ENCODE peak calls at places on chromosomes 11 and 22, in eight cellular contexts. W, X, B, G, N, C, K and I are unnamed samples.

GRCh38 chr11:46391578-46392420 is at the start of gene CHRM4:
- DNase-seq in W (no peak), X (no peak), B (no peak), G (no peak), N (no peak), C (no peak), K (peak; percentile 53), I (no peak)

GRCh38 chr11:128328955-128329551 is 258.3 kb downstream of the ETS1 start:
- DNase-seq in W (no peak), X (peak; percentile 61), B (no peak), G (no peak), N (no peak), C (no peak), K (no peak), I (no peak)

GRCh38 chr22:43894122-43894521 is 2.3 kb upstream of the PNPLA5 start:
- DNase-seq in W (no peak), X (no peak), B (no peak), G (no peak), N (no peak), C (no peak), K (no peak), I (no peak)

GRCh38 chr11:62452261-62452660 is 33.4 kb downstream of the SCGB1A1 start:
- DNase-seq in W (no peak), X (no peak), B (no peak), G (no peak), N (no peak), C (no peak), K (no peak), I (no peak)

GRCh38 chr11:119935341-119935925 is 202.5 kb downstream of the TRIM29 start:
- DNase-seq in W (no peak), X (no peak), B (no peak), G (no peak), N (no peak), C (peak; percentile 61), K (no peak), I (no peak)

GRCh38 chr11:69372589-69373250 is 78.8 kb downstream of the MYEOV start:
- DNase-seq in W (no peak), X (no peak), B (no peak), G (peak; percentile 4), N (peak; percentile 33), C (no peak), K (no peak), I (no peak)

GRCh38 chr11:101046947-101047346 is 82.7 kb downstream of the PGR start:
- DNase-seq in W (no peak), X (no peak), B (no peak), G (no peak), N (no peak), C (no peak), K (no peak), I (no peak)

GRCh38 chr11:129910360-129910759 is 15.0 kb upstream of the NFRKB start:
- DNase-seq in W (no peak), X (no peak), B (no peak), G (no peak), N (no peak), C (no peak), K (no peak), I (no peak)

GRCh38 chr11:47466701-47467250 is 17.8 kb upstream of the RAPSN start:
- DNase-seq in W (no peak), X (no peak), B (no peak), G (peak; percentile 23), N (no peak), C (peak; percentile 82), K (peak; percentile 82), I (no peak)

GRCh38 chr11:95584180-95584579 is 205.4 kb downstream of the FAM76B start:
- DNase-seq in W (no peak), X (no peak), B (no peak), G (no peak), N (no peak), C (no peak), K (no peak), I (peak; percentile 20)

GRCh38 chr11:13280777-13281176 is 3.2 kb downstream of the BMAL1 start:
- DNase-seq in W (no peak), X (no peak), B (no peak), G (no peak), N (no peak), C (no peak), K (no peak), I (no peak)

GRCh38 chr11:86537541-86538222 is 134.7 kb downstream of the ME3 start:
- DNase-seq in W (no peak), X (no peak), B (no peak), G (no peak), N (no peak), C (no peak), K (no peak), I (no peak)

GRCh38 chr11:64566042-64566914 is 24.7 kb upstream of the SLC22A12 start:
- DNase-seq in W (no peak), X (no peak), B (peak; percentile 47), G (no peak), N (no peak), C (no peak), K (peak; percentile 87), I (peak; percentile 72)

GRCh38 chr11:61962213-61963015 is 5.0 kb downstream of the FTH1 start:
- DNase-seq in W (no peak), X (no peak), B (no peak), G (no peak), N (no peak), C (no peak), K (no peak), I (no peak)

GRCh38 chr22:28983788-28984441 is 77.7 kb downstream of the C22orf31 start:
- DNase-seq in W (no peak), X (no peak), B (no peak), G (no peak), N (no peak), C (no peak), K (no peak), I (no peak)

GRCh38 chr11:88399171-88399570 is 61.6 kb upstream of the CTSC start:
- DNase-seq in W (no peak), X (no peak), B (no peak), G (no peak), N (no peak), C (no peak), K (no peak), I (no peak)

GRCh38 chr11:95230054-95231034 is 658 bp downstream of the SESN3 start:
- DNase-seq in W (peak; percentile 68), X (peak; percentile 8), B (no peak), G (no peak), N (peak; percentile 74), C (no peak), K (peak; percentile 64), I (no peak)

GRCh38 chr11:131600591-131600990 is 230.2 kb downstream of the NTM start:
- DNase-seq in W (no peak), X (no peak), B (no peak), G (no peak), N (no peak), C (no peak), K (no peak), I (no peak)

GRCh38 chr11:20488352-20488751 is 100.8 kb downstream of the PRMT3 start:
- DNase-seq in W (no peak), X (no peak), B (no peak), G (no peak), N (no peak), C (no peak), K (no peak), I (no peak)

GRCh38 chr11:108895579-108896480 is 231.0 kb downstream of the DDX10 start:
- DNase-seq in W (no peak), X (no peak), B (peak; percentile 53), G (no peak), N (no peak), C (no peak), K (no peak), I (no peak)

GRCh38 chr11:3000032-3000961 is 8.2 kb upstream of the NAP1L4 start:
- DNase-seq in W (no peak), X (no peak), B (no peak), G (peak; percentile 79), N (peak; percentile 86), C (peak; percentile 99), K (peak; percentile 94), I (peak; percentile 84)